ENCODE peak calls at places on chromosomes 11 and 22, in seven cellular contexts. W is cardiac muscle cell, A is AG04450, X is AG10803, N is BJ, F is lower leg skin, Q is heart right ventricle. O is an unnamed sample.

GRCh38 chr11:8989411-8989810 is 14.4 kb downstream of the NRIP3 start:
- DNase-seq in W (no peak), N (no peak), X (peak), Q (no peak), F (no peak), A (no peak), O (no peak)

GRCh38 chr22:49202226-49202625 is 625.4 kb downstream of the BRD1 start:
- DNase-seq in X (no peak), N (no peak), A (no peak), Q (no peak), F (peak), W (no peak), O (no peak)

GRCh38 chr11:13003726-13004493 is 5.2 kb upstream of the RASSF10 start:
- DNase-seq in N (no peak), A (no peak), W (no peak), F (no peak), Q (no peak), X (no peak), O (no peak)

GRCh38 chr11:107359701-107360100 is 97.9 kb downstream of the CWF19L2 start:
- DNase-seq in F (no peak), N (no peak), X (no peak), A (no peak), Q (no peak), W (no peak), O (no peak)

GRCh38 chr11:97290444-97291041 is 900.7 kb downstream of the JRKL start:
- DNase-seq in A (no peak), X (no peak), W (peak), N (no peak), Q (no peak), F (no peak), O (no peak)

GRCh38 chr22:40209945-40210485 is 32.3 kb downstream of the TNRC6B start:
- DNase-seq in N (no peak), Q (no peak), X (no peak), W (no peak), F (peak), A (no peak), O (no peak)

GRCh38 chr22:41863472-41863871 is 30.6 kb downstream of the SREBF2 start:
- DNase-seq in X (no peak), N (no peak), F (no peak), A (no peak), Q (no peak), W (no peak), O (peak)

GRCh38 chr22:26086359-26086758 is 82.9 kb upstream of the SEZ6L start:
- DNase-seq in N (no peak), W (no peak), A (no peak), X (no peak), F (no peak), Q (no peak), O (no peak)

GRCh38 chr11:130816941-130817607 is 99.2 kb downstream of the SNX19 start:
- DNase-seq in A (no peak), X (peak), W (no peak), Q (no peak), F (no peak), N (no peak), O (no peak)

GRCh38 chr22:49491221-49491635 is 336.4 kb downstream of the BRD1 start:
- DNase-seq in F (no peak), Q (no peak), N (no peak), W (no peak), A (no peak), X (no peak), O (no peak)

GRCh38 chr22:46639843-46640242 is 19.7 kb downstream of the GRAMD4 start:
- DNase-seq in A (no peak), Q (no peak), N (no peak), F (no peak), X (no peak), W (no peak), O (no peak)

GRCh38 chr11:121595717-121596156 is 143.0 kb upstream of the SORL1-AS1 start:
- DNase-seq in N (peak), W (no peak), X (peak), A (peak), Q (no peak), F (no peak), O (peak)

GRCh38 chr11:47270331-47271271 is 668 bp downstream of the MADD start:
- DNase-seq in F (no peak), Q (peak), W (peak), X (peak), N (no peak), A (no peak), O (peak)

GRCh38 chr11:16154715-16155396 is 201.5 kb downstream of the SOX6 start:
- DNase-seq in Q (no peak), X (no peak), N (no peak), A (no peak), F (no peak), W (no peak), O (no peak)

GRCh38 chr11:110425751-110426545 is 3.8 kb upstream of the FDX1 start:
- DNase-seq in A (peak), F (no peak), W (no peak), Q (no peak), N (peak), X (peak), O (no peak)

GRCh38 chr22:24024354-24024753 is 13.2 kb downstream of the CABIN1 start:
- DNase-seq in A (no peak), X (no peak), F (no peak), W (no peak), N (no peak), Q (no peak), O (no peak)

GRCh38 chr11:65478411-65479183 is 20.2 kb upstream of the MALAT1 start:
- DNase-seq in Q (peak), N (no peak), W (no peak), A (no peak), F (peak), X (peak), O (no peak)

GRCh38 chr22:50518628-50519027 is 6.8 kb downstream of the SCO2 start:
- DNase-seq in Q (no peak), F (no peak), N (no peak), X (no peak), W (no peak), A (no peak), O (no peak)

GRCh38 chr11:64869571-64870175 is 8.7 kb downstream of the EHD1 start:
- DNase-seq in N (no peak), F (no peak), Q (no peak), A (no peak), W (peak), X (no peak), O (no peak)

GRCh38 chr11:67117667-67118058 is 1.4 kb upstream of the KDM2A start:
- DNase-seq in A (no peak), X (peak), F (peak), W (no peak), N (no peak), Q (peak), O (no peak)

GRCh38 chr22:18152519-18152918 is 2.5 kb downstream of the USP18 start:
- DNase-seq in A (no peak), F (peak), N (no peak), Q (no peak), W (no peak), X (no peak), O (no peak)

GRCh38 chr11:102279641-102280170 is 37.6 kb upstream of the BIRC3 start:
- DNase-seq in Q (no peak), F (no peak), A (peak), N (no peak), W (peak), X (peak), O (peak)

GRCh38 chr22:22380098-22381030 is 128.2 kb downstream of the ZNF280B start:
- DNase-seq in N (no peak), F (no peak), W (no peak), X (no peak), A (no peak), Q (no peak), O (no peak)
- H3K4me3 ChIP-seq in N (no peak), F (no peak), W (no peak), X (no peak), A (no peak), Q (no peak), O (no peak)

GRCh38 chr11:116193321-116194114 is 579.3 kb downstream of the BUD13 start:
- DNase-seq in X (peak), Q (peak), A (peak), N (no peak), F (no peak), W (peak), O (peak)

GRCh38 chr11:116202922-116203321 is 569.9 kb downstream of the BUD13 start:
- DNase-seq in A (no peak), N (no peak), F (no peak), X (no peak), W (no peak), Q (no peak), O (no peak)

GRCh38 chr11:116194156-116194904 is 578.5 kb downstream of the BUD13 start:
- DNase-seq in A (no peak), W (peak), F (no peak), N (no peak), X (no peak), Q (no peak), O (no peak)

DNA sequence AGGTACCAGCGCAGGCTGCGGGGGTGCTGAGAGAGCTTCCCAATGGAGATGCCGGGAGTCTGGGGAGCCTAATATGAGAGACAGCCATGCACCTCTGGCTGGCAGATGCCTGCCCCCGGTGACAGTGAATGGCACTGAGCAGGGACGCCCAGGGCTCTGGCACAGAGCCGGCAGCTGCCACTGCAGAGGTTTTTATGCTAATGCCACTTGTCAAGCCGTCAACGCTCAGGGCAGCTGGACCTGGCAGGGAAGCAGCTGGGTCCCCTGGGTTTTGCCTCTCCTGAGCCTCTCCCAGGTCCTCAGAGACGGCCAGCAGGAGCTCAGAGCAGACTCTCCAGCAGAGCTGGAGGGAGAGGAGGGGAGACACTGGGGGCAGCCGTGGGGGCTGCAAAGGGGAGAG is 573.6 kb downstream of the BUD13 start:
- DNase-seq in F (no peak), X (no peak), A (no peak), W (peak), N (no peak), Q (peak), O (no peak)
- H3K4me3 ChIP-seq in F (no peak), X (no peak), A (no peak), W (no peak), N (no peak), Q (no peak), O (no peak)

GRCh38 chr11:69300124-69301032 is 6.4 kb downstream of the MYEOV start:
- DNase-seq in W (no peak), Q (no peak), X (peak), A (no peak), F (peak), N (peak), O (no peak)

GRCh38 chr11:69297926-69298777 is 4.2 kb downstream of the MYEOV start:
- DNase-seq in N (peak), X (peak), Q (peak), W (no peak), A (peak), F (peak), O (no peak)

GRCh38 chr11:69298778-69299461 is 5.0 kb downstream of the MYEOV start:
- DNase-seq in F (no peak), W (no peak), A (no peak), X (no peak), N (no peak), Q (no peak), O (no peak)

GRCh38 chr11:69301033-69301490 is 7.1 kb downstream of the MYEOV start:
- DNase-seq in A (no peak), W (no peak), N (no peak), X (no peak), F (no peak), Q (no peak), O (no peak)

DNA sequence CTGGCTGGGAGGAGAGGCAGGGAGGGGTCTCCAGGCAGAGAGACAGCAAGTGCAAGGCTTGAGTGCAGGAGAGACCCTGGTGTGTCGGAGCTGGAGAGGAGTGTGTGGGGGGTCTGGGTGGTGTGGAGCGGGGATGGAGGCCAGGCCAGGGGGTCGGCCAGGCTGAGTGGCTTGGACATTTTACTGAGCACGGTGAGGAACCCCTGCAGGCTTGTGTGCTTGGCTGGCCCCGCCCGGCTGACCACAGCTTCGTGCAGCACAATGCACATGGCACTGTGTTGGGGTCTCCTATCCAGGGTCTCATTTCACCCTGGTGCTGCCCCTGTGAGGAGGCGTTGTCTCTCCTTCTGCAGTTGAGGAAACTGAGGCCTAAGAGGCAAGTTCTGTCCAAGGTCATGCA is 5.6 kb downstream of the MYEOV start:
- DNase-seq in Q (no peak), W (no peak), X (no peak), A (no peak), N (no peak), F (no peak), O (no peak)
- H3K4me3 ChIP-seq in Q (no peak), W (no peak), X (no peak), A (no peak), N (no peak), F (no peak), O (no peak)

DNA sequence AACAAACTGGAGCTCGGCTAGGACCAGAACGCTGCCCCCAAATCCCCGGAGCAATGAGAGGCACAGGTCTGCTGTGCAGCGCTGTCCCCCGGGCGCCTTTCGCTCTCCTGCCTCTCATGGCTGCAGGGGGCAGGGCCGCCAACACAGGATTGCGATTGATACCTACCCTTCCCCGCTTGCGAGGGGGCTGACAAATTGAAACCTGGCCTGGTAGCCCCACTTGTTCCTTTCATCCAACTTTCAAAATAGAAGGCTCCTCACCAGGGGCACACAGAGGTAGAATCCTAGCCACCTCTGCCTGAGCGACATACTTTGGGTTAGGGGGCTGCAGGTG is 642 bp upstream of the CASTOR1 start:
- DNase-seq in A (no peak), N (no peak), Q (no peak), F (no peak), W (no peak), X (no peak), O (no peak)
- H3K4me3 ChIP-seq in A (peak), N (peak), Q (peak), F (no peak), W (peak), X (peak), O (peak)

DNA sequence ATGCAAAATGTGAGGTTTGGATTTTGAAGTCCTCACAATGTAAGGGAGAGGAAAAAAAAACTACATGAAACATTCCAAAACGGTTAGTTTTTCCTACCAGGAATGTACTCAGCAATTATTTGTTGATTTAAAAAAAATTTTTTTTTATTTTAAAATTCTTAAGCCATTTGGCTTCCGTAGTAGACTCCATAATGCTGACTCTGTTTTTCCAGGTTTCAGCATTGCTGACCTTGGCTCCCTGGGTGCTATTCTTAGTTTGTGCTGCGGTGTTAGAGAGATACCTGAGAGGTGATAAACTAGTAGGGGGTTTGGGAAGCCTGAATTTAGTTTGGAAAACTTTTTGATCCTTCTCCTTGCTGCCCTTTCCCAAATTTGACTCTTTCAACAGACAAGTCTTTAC is 10.6 kb downstream of the STT3A start:
- DNase-seq in Q (no peak), A (no peak), W (no peak), N (no peak), F (no peak), X (no peak), O (no peak)
- H3K4me3 ChIP-seq in Q (no peak), A (no peak), W (no peak), N (no peak), F (no peak), X (no peak), O (no peak)

GRCh38 chr11:61160487-61161189 is 588 bp downstream of the VPS37C start:
- DNase-seq in W (no peak), N (no peak), A (no peak), X (no peak), F (no peak), Q (no peak), O (no peak)

GRCh38 chr11:61164610-61165424 is 3.6 kb upstream of the VPS37C start:
- DNase-seq in N (no peak), F (no peak), X (no peak), W (no peak), A (no peak), Q (no peak), O (peak)

GRCh38 chr11:61162092-61162935 is 1.1 kb upstream of the VPS37C start:
- DNase-seq in X (no peak), W (peak), A (no peak), N (no peak), F (peak), Q (no peak), O (no peak)

GRCh38 chr11:61161190-61162091 is at the start of gene VPS37C:
- DNase-seq in Q (peak), W (peak), X (peak), N (peak), F (peak), A (peak), O (no peak)

DNA sequence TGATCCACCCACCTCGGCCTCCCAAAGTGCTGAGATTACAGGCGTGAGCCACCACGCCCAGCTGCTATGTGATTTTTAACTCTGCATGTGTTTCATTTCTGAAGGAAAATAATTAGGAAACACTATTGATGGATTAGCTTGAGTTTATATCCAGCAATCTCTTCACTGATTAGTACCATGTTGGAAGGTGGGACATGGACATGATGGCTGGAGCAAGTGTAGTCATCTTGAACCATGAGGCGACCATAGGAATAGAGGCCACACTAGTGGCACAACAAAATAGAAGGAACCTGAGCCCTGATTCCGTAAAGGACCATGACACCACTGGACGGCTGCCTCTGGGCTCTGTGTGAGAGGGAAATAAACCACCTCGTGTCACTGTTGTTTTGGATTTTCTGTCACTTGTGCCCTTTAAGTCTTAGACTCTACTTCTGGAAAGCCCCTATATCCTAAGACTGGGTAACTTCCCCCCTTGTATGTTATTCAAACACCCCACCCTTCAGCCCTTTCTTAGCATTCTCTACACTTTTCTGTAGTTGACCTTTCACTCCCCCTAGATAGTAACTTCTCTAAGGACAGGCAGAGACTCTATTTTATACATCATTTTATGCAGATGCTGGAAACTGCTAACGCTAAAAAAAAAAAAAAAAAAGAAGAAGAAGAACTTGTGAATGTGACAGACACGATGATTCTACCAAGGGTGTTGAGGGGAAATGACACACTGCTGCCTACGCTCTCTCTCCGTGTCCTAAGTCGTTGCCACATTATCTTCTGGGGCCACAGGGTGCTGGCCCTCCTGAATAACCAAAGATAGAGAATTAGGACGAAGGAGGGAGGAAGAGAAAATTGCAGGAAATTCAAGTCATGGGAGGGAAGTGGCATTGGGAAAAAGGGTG is 2.7 kb upstream of the VPS37C start:
- DNase-seq in N (no peak), W (no peak), F (peak), X (no peak), Q (no peak), A (no peak), O (no peak)
- H3K4me3 ChIP-seq in N (no peak), W (no peak), F (no peak), X (no peak), Q (no peak), A (no peak), O (no peak)

DNA sequence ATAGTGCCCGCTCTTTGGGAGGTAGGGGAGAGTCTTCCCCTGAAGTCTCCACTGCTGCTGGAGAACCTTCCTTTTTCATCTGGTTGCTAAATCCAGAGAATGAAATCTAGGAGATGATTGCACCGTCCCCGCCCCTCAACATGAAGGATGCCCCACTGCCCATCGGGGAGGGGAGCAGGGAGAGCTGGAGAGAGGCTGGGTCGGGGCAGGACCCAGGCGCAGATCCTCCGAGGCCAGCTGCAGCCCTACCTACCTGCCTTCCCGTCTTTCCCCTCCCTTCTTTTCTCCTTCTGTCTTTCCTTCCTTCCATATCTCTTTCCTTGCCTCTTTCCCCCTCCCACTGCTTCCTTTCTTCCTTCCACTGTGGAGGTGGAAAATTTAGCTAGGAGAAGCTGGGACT is 811 bp upstream of the PLEKHB1 start:
- DNase-seq in X (no peak), W (no peak), Q (no peak), N (no peak), A (no peak), F (no peak), O (no peak)
- H3K4me3 ChIP-seq in X (no peak), W (no peak), Q (peak), N (no peak), A (no peak), F (no peak), O (no peak)

DNA sequence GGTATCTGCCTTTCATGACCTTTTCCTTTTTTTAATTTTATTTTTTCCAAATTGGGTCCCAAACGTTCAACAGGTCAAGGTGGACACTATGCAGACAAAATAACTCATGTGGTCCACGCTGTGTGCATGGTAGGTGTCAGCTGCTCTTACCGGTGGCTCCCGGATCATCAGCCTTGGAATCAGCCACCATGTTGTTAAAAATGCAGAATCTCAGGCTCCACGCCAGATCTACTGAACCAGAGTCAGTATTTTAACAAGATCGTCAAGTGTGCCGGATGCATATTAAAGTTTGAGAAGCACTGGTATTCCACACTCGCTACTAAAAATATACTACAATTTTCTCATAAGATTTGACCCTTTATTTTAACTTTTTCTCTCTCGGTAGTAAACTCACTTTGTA is 568 bp upstream of the LDLRAD3 start:
- DNase-seq in F (no peak), X (no peak), A (no peak), N (no peak), W (no peak), Q (no peak), O (no peak)
- H3K4me3 ChIP-seq in F (no peak), X (peak), A (peak), N (peak), W (peak), Q (peak), O (peak)

GRCh38 chr11:45089251-45089650 is 57.2 kb upstream of the PRDM11 start:
- DNase-seq in A (peak), W (no peak), Q (peak), N (peak), F (peak), X (peak), O (no peak)
- H3K4me3 ChIP-seq in A (no peak), W (no peak), Q (no peak), N (no peak), F (no peak), X (no peak), O (no peak)

O was measured in LNCaP clone FGC.